ENCODE peak calls at places on chromosomes 6 and 20, in nine cellular contexts. J is lower lobe of right lung; Y is CD8-positive, alpha-beta T cell; P is MM.1S; Q is A549; H is breast epithelium; U is tibial nerve; K is tibial artery; D is thyroid gland. L is an unnamed sample. For H3K4me1, the result is how much of the 10 kb centered on the place peaks cover.

GRCh38 chr6:158018851-158019361 is 37.2 kb downstream of the SYNJ2 start:
- DNase-seq in J (peak), Y (no peak), P (no peak), Q (no peak), H (no peak), U (no peak), K (peak), D (no peak), L (no peak)

GRCh38 chr6:139109558-139109957 is 25.3 kb upstream of the HECA start:
- DNase-seq in J (no peak), Y (no peak), P (no peak), Q (no peak), H (no peak), U (no peak), K (no peak), D (peak), L (no peak)

GRCh38 chr20:19552144-19552895 is 205.7 kb upstream of the RIN2 start:
- DNase-seq in J (peak), Y (no peak), P (no peak), Q (peak), H (peak), U (no peak), K (peak), D (peak), L (no peak)

GRCh38 chr20:43751167-43752050 is 24.6 kb upstream of the GTSF1L start:
- DNase-seq in J (no peak), Y (no peak), P (peak), Q (no peak), H (no peak), U (no peak), K (no peak), D (no peak), L (no peak)

GRCh38 chr6:134674562-134674961 is 275.3 kb downstream of the ALDH8A1 start:
- DNase-seq in J (no peak), Y (no peak), P (no peak), Q (no peak), H (no peak), U (no peak), K (no peak), D (no peak), L (no peak)

GRCh38 chr6:129866256-129866655 is 5.1 kb upstream of the TMEM244 start:
- DNase-seq in J (no peak), Y (no peak), P (no peak), Q (no peak), H (no peak), U (no peak), K (no peak), D (no peak), L (no peak)

GRCh38 chr6:54255881-54256280 is 52.4 kb upstream of the TINAG start:
- DNase-seq in J (no peak), Y (no peak), P (no peak), Q (no peak), H (no peak), U (no peak), K (no peak), D (no peak), L (no peak)

GRCh38 chr20:48701702-48702101 is 126.1 kb downstream of the PREX1 start:
- DNase-seq in J (no peak), Y (no peak), P (no peak), Q (no peak), H (no peak), U (no peak), K (peak), D (no peak), L (peak)

GRCh38 chr20:47456952-47457724 is 44.5 kb upstream of the NCOA3 start:
- DNase-seq in J (no peak), Y (no peak), P (no peak), Q (peak), H (no peak), U (no peak), K (no peak), D (no peak), L (no peak)

GRCh38 chr6:156832166-156832743 is 55.1 kb downstream of the ARID1B start:
- DNase-seq in J (no peak), Y (no peak), P (no peak), Q (peak), H (no peak), U (no peak), K (no peak), D (peak), L (no peak)

GRCh38 chr6:31202259-31203166 is 32.0 kb upstream of the POU5F1 start:
- DNase-seq in J (no peak), Y (no peak), P (no peak), Q (no peak), H (no peak), U (no peak), K (no peak), D (no peak), L (no peak)

GRCh38 chr20:61765871-61766654 is 299.6 kb downstream of the TAF4 start:
- DNase-seq in J (no peak), Y (no peak), P (no peak), Q (no peak), H (no peak), U (no peak), K (peak), D (no peak), L (peak)

GRCh38 chr6:151475653-151476523 is 17.9 kb upstream of the CCDC170 start:
- DNase-seq in J (peak), Y (peak), P (peak), Q (peak), H (no peak), U (no peak), K (no peak), D (peak), L (no peak)

GRCh38 chr6:125102901-125103300 is 50.7 kb upstream of the TPD52L1 start:
- DNase-seq in J (no peak), Y (no peak), P (no peak), Q (no peak), H (no peak), U (no peak), K (no peak), D (no peak), L (no peak)

GRCh38 chr6:37212268-37212667 is 42.3 kb downstream of the PIM1 start:
- DNase-seq in J (no peak), Y (no peak), P (no peak), Q (no peak), H (no peak), U (no peak), K (no peak), D (no peak), L (no peak)

GRCh38 chr6:35745480-35745879 is 8.6 kb downstream of the ARMC12 start:
- DNase-seq in J (no peak), Y (no peak), P (no peak), Q (no peak), H (no peak), U (no peak), K (no peak), D (no peak), L (no peak)

GRCh38 chr6:15444881-15445280 is 199.0 kb downstream of the JARID2 start:
- DNase-seq in J (no peak), Y (no peak), P (no peak), Q (no peak), H (no peak), U (no peak), K (no peak), D (no peak), L (no peak)

GRCh38 chr6:149851461-149851860 is 12.7 kb downstream of the LRP11 start:
- DNase-seq in J (no peak), Y (no peak), P (no peak), Q (no peak), H (no peak), U (no peak), K (no peak), D (no peak), L (no peak)
- H3K4me1 ChIP-seq in J (under half), Y (under half), P (under half), Q (half or more), H (under half), U (under half), K (under half), D (under half), L (under half)

DNA sequence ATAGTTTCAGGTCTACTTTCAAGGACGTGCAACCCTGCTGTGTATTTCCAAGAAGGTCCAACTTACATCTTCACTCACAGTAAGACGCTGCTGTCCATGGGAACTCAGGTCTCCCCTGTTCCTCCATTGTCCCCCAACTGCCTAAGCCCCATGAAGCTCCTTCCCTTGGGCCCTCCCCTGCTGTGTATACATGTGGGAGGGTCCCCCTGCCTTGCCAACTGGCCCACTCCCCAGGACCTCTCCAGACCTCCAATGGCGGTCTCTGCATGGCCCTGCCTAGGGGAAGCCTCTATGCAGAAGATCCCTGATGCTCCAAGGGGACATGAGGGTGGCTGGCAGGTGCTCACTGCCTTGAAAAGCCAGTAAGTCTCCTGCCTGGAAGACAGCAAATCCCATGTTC is 186.7 kb upstream of the CST7 start:
- DNase-seq in J (no peak), Y (no peak), P (no peak), Q (no peak), H (no peak), U (no peak), K (peak), D (no peak), L (no peak)
- H3K27ac ChIP-seq in J (no peak), Y (no peak), P (no peak), Q (no peak), H (no peak), U (no peak), K (no peak), D (no peak), L (no peak)

DNA sequence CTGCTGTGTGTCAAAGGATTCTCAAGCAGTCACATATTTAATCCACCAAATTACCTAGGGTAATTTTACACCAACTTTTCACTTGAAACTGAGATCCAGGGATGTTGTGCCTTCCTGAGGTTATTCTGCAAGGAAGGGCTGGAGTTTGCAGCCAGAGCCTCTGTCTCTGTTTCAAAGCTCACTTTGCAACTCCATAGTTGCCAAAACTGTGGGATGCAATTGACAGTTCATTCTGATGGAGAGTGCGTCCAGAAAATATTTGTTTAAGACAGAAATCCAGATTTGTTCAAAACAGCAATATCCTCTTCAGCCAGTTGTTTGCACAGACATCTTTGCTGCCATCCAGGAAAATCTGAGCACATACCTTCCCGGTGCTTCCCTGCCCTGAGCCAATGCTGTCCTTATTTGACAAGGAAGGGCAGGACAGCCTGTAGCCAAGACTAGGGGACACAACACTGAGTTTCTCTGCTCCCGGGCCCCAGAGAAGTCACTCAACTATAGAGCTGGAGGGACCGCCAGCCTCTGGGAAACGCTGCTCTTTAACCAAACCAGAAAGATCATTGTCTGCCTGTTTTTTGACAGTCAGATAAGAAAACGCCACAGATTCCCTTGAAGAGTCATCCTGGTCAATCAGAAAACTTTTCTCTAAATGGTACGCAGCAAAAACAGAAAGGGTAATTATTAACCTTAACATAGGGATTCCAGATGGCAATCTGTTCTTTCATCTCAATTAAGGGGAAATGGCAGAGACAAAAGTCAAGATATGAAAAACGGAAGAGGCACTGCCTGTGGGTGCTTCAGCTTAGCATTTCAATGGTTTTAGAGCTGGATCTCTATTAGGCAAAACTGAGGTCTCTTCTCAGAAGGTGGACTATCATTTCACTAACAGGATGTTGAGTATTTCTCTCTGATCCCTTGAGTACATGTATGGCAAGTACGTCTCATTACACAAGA is 297.3 kb downstream of the HIVEP2 start:
- DNase-seq in J (no peak), Y (no peak), P (no peak), Q (no peak), H (no peak), U (no peak), K (no peak), D (no peak), L (no peak)
- H3K4me1 ChIP-seq in J (under half), Y (under half), P (under half), Q (under half), H (under half), U (under half), K (under half), D (under half), L (under half)

DNA sequence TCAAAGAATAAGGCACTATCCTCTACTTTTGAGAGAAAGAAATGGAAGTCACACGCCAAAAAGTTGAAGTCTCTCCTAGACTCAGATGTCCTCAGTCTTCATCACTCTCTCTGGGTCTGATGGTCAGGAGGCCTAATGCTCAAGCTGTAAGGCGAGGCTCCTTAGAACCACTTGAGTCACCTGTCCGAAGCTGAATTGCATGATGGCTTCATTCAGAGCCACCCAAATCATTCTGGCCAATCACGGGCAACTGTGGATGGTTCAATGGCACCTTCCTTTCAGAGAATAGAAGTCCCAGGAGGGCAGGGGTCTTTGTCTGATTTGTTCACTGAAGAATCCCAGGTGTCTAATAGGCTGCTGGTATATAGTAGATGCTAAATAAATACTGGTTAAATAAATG is 69.4 kb upstream of the RNF24 start:
- DNase-seq in J (no peak), Y (no peak), P (no peak), Q (no peak), H (peak), U (no peak), K (no peak), D (no peak), L (no peak)
- H3K27ac ChIP-seq in J (no peak), Y (no peak), P (no peak), Q (peak), H (no peak), U (peak), K (peak), D (no peak), L (no peak)

GRCh38 chr6:26317503-26317902 is 47.5 kb upstream of the BTN3A2 start:
- DNase-seq in J (no peak), Y (no peak), P (no peak), Q (no peak), H (no peak), U (no peak), K (no peak), D (no peak), L (no peak)
- H3K4me1 ChIP-seq in J (under half), Y (under half), P (under half), Q (under half), H (under half), U (under half), K (under half), D (under half), L (under half)

DNA sequence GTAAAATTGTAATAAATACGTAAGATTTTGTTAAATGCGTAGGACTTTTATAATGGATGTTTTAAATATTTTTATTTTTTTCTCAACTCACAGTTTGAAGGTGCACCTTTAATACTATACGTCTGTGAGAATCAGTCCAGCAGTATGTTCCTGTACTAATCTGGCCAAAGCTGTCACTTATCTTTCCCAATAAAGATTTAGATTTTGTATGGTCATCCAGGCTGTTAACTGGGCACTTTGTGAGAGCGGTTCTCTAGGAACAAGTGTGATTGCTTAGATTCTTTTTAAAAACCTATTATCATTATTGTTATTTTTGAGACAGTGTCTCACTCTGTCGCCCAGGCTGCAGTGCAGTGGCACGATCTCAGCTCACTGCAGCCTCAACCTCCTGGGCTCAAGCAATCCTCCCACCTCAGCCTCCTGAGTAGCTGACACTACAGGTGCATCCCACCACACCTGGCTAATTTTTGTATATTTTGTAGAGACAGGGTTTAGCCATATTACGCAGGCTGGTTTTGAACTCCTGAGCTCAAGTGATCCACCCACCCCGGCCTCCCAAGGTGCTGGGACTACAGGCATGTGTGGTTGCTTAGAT is 1.7 kb downstream of the DCBLD1 start:
- DNase-seq in J (no peak), Y (no peak), P (no peak), Q (no peak), H (no peak), U (no peak), K (no peak), D (no peak), L (no peak)
- H3K27ac ChIP-seq in J (peak), Y (no peak), P (peak), Q (peak), H (no peak), U (peak), K (peak), D (peak), L (peak)

L was measured in psoas muscle.